ENCODE peak calls at places on chromosomes 6 and 20, in four cellular contexts. N is DMS79, C is hepatic stellate cell, W is substantia nigra. G is an unnamed sample.

GRCh38 chr6:148747493-148748160 is 797 bp downstream of the UST start:
- DNase-seq in N (peak), C (peak), W (peak), G (no peak)

GRCh38 chr6:53413326-53413725 is 64.6 kb upstream of the ELOVL5 start:
- DNase-seq in N (no peak), C (no peak), W (no peak), G (no peak)

GRCh38 chr20:44897133-44897532 is 11.6 kb downstream of the YWHAB start:
- DNase-seq in N (no peak), C (no peak), W (no peak), G (no peak)

GRCh38 chr6:15524736-15525401 is 138.0 kb downstream of the DTNBP1 start:
- DNase-seq in N (no peak), C (no peak), W (no peak), G (no peak)

GRCh38 chr20:46021361-46022359 is 7.4 kb upstream of the SLC12A5 start:
- DNase-seq in N (peak), C (no peak), W (no peak), G (peak)

GRCh38 chr20:48619126-48620101 is 208.4 kb downstream of the PREX1 start:
- DNase-seq in N (peak), C (no peak), W (no peak), G (no peak)

GRCh38 chr20:6381887-6382286 is 259.1 kb upstream of the FERMT1 start:
- DNase-seq in N (no peak), C (no peak), W (no peak), G (no peak)

GRCh38 chr6:4451101-4451500 is 315.7 kb upstream of the ECI2 start:
- DNase-seq in N (no peak), C (no peak), W (no peak), G (no peak)

GRCh38 chr6:11700118-11700718 is 78.4 kb downstream of the ADTRP start:
- DNase-seq in N (no peak), C (peak), W (no peak), G (peak)

GRCh38 chr6:43943781-43944250 is 173.8 kb downstream of the VEGFA start:
- DNase-seq in N (peak), C (no peak), W (no peak), G (no peak)

GRCh38 chr20:37515876-37516275 is 5.2 kb upstream of the NNAT start:
- DNase-seq in N (no peak), C (no peak), W (no peak), G (no peak)

GRCh38 chr6:107064579-107065065 is 36.6 kb downstream of the MTRES1 start:
- DNase-seq in N (no peak), C (peak), W (no peak), G (peak)

GRCh38 chr6:36249010-36249409 is 20.9 kb upstream of the PNPLA1 start:
- DNase-seq in N (no peak), C (peak), W (no peak), G (peak)